ENCODE peak calls at places on chromosomes 1 and 21, in seven cellular contexts. I is astrocyte of the spinal cord, C is GM20000, J is prostate gland, X is endothelial cell of umbilical vein, L is cardiac muscle cell, K is GM12864. Z is an unnamed sample.

GRCh38 chr1:92410706-92411105 is 76.0 kb downstream of the GFI1 start:
- DNase-seq in L (no peak), X (no peak), C (no peak), K (no peak), J (no peak), I (no peak), Z (no peak)

GRCh38 chr1:204314209-204314892 is 45.4 kb downstream of the PLEKHA6 start:
- DNase-seq in L (no peak), K (no peak), J (no peak), I (no peak), C (no peak), X (no peak), Z (peak; percentile 86)

GRCh38 chr1:209831615-209832014 is 3.8 kb downstream of the UTP25 start:
- DNase-seq in X (no peak), K (no peak), I (no peak), J (no peak), L (no peak), C (no peak), Z (no peak)

GRCh38 chr1:221087919-221088318 is 208.7 kb downstream of the HLX start:
- DNase-seq in J (no peak), K (no peak), L (no peak), C (no peak), I (peak; percentile 5), X (no peak), Z (no peak)

GRCh38 chr21:44958471-44959191 is 18.8 kb downstream of the SLX9 start:
- DNase-seq in L (no peak), X (peak; percentile 95), K (no peak), I (peak; percentile 91), J (no peak), C (no peak), Z (no peak)

GRCh38 chr1:212346586-212346985 is 61.4 kb downstream of the PPP2R5A start:
- DNase-seq in K (no peak), L (no peak), C (no peak), I (no peak), J (no peak), X (no peak), Z (no peak)

GRCh38 chr1:44524180-44524579 is 119.1 kb downstream of the RNF220 start:
- DNase-seq in L (no peak), I (no peak), X (no peak), C (no peak), J (no peak), K (no peak), Z (no peak)

GRCh38 chr1:224377676-224378006 is 21.0 kb downstream of the CNIH4 start:
- DNase-seq in C (peak; percentile 70), L (no peak), K (peak; percentile 24), I (peak; percentile 55), X (no peak), J (no peak), Z (peak; percentile 86)

GRCh38 chr1:172698224-172698623 is 39.3 kb downstream of the FASLG start:
- DNase-seq in K (no peak), J (no peak), X (no peak), L (no peak), C (no peak), I (no peak), Z (peak; percentile 25)

GRCh38 chr1:154833841-154834240 is 36.2 kb downstream of the KCNN3 start:
- DNase-seq in C (no peak), J (no peak), K (no peak), X (peak; percentile 76), I (no peak), L (no peak), Z (no peak)

GRCh38 chr1:116360435-116361173 is 12.4 kb upstream of the ATP1A1 start:
- DNase-seq in I (no peak), J (no peak), K (no peak), L (no peak), C (peak; percentile 22), X (peak; percentile 65), Z (peak; percentile 8)

GRCh38 chr1:118077331-118078055 is 107.5 kb downstream of the SPAG17 start:
- DNase-seq in I (peak; percentile 41), C (no peak), L (peak; percentile 30), K (no peak), J (no peak), X (peak; percentile 27), Z (peak; percentile 23)

GRCh38 chr1:145689922-145690321 is 17.2 kb downstream of the PDZK1 start:
- DNase-seq in X (no peak), L (no peak), I (no peak), K (no peak), C (no peak), J (no peak), Z (no peak)

GRCh38 chr1:203463469-203464062 is 12.0 kb upstream of the PRELP start:
- DNase-seq in I (no peak), K (no peak), J (no peak), X (no peak), L (no peak), C (no peak), Z (no peak)

GRCh38 chr1:15765495-15766194 is 7.0 kb downstream of the FBLIM1 start:
- DNase-seq in J (no peak), C (no peak), X (no peak), K (no peak), L (no peak), I (peak; percentile 88), Z (peak; percentile 45)

GRCh38 chr1:237759371-237759770 is 131.4 kb downstream of the ZP4 start:
- DNase-seq in L (no peak), J (no peak), K (no peak), X (no peak), I (no peak), C (no peak), Z (no peak)
- TF ChIP-seq CTCF in L (no peak), J (no peak), K (no peak), X (no peak), I (no peak), C (no peak), Z (no peak)

GRCh38 chr1:26864610-26865480 is 1.9 kb downstream of the SFN start:
- DNase-seq in C (peak; percentile 94), K (peak; percentile 90), I (peak; percentile 99), J (peak; percentile 97), L (peak; percentile 98), X (peak; percentile 99), Z (peak; percentile 97)

GRCh38 chr1:26861286-26861701 is 1.7 kb upstream of the SFN start:
- DNase-seq in K (no peak), I (peak; percentile 47), C (no peak), X (no peak), L (no peak), J (no peak), Z (no peak)

GRCh38 chr1:26863677-26864060 is 720 bp downstream of the SFN start:
- DNase-seq in I (no peak), J (no peak), L (no peak), K (no peak), C (no peak), X (no peak), Z (no peak)

GRCh38 chr1:26861889-26862371 is 1.0 kb upstream of the SFN start:
- DNase-seq in L (no peak), J (no peak), I (no peak), X (no peak), K (no peak), C (no peak), Z (no peak)

DNA sequence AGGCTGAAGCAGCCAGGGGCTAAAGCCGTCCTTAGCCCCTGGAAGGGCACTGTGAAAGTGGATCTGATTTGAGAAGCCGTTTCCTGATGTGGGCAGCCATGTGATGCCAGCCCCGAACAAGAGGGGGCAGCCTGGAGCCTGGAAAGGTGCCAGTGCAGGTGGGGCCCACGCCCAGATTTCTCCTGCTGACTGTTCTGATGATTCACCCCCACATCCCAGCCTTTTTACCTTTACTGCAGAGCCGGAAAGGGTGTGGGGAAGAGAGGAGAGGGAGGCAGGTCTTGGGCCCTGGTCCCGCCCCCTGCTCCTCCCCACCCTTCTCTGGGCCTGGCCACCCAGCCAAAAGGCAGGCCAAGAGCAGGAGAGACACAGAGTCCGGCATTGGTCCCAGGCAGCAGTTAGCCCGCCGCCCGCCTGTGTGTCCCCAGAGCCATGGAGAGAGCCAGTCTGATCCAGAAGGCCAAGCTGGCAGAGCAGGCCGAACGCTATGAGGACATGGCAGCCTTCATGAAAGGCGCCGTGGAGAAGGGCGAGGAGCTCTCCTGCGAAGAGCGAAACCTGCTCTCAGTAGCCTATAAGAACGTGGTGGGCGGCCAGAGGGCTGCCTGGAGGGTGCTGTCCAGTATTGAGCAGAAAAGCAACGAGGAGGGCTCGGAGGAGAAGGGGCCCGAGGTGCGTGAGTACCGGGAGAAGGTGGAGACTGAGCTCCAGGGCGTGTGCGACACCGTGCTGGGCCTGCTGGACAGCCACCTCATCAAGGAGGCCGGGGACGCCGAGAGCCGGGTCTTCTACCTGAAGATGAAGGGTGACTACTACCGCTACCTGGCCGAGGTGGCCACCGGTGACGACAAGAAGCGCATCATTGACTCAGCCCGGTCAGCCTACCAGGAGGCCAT is at the start of gene SFN:
- DNase-seq in L (no peak), K (no peak), I (no peak), C (peak; percentile 51), X (no peak), J (peak; percentile 94), Z (peak; percentile 77)
- TF ChIP-seq CTCF in L (peak; percentile 20), K (peak; percentile 77), I (peak; percentile 30), C (peak; percentile 30), X (peak; percentile 14), J (no peak), Z (peak; percentile 79)

DNA sequence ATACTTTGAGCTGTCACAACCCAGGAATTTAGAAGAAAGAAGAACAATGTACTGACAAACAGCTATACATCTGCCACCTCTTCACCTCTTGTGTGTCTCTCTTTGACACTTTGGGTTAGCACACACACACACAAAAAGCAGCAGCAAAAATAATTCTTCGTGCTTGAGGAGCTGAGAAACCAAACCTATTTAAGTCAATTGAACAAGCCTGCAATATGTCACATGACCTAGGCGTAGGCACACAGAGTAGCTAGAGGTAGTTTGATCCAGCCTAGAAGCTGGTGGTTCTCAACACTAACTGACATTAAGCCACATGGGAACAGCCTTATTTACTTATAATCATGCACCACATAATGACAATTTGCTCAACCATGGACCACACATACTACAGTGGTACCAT is 32.3 kb downstream of the RRAGC start:
- DNase-seq in L (no peak), I (no peak), K (no peak), J (no peak), X (no peak), C (no peak), Z (no peak)
- TF ChIP-seq CTCF in L (no peak), I (no peak), K (no peak), J (no peak), X (no peak), C (no peak), Z (no peak)

DNA sequence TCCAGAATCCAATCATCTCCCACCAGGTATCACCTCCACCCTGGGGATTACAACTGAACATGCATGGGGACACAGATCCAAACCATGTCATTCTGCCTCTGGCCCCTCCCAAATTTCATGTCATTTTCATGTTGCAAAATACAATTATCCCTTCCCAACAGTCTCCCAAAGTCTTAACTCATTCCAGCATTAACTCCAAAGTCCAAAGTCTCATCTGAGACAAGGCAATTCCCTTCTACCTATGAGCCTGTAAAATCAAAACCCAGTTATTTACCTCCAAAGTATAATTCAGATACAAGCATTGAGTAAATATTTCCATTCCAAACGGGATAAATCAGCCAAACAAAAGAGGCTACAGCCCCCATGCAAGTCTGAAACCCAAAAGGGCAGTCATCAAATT is 73.1 kb downstream of the USH2A start:
- DNase-seq in J (no peak), L (no peak), K (no peak), I (no peak), X (no peak), C (no peak), Z (no peak)
- TF ChIP-seq CTCF in J (no peak), L (no peak), K (no peak), I (no peak), X (no peak), C (no peak), Z (no peak)

DNA sequence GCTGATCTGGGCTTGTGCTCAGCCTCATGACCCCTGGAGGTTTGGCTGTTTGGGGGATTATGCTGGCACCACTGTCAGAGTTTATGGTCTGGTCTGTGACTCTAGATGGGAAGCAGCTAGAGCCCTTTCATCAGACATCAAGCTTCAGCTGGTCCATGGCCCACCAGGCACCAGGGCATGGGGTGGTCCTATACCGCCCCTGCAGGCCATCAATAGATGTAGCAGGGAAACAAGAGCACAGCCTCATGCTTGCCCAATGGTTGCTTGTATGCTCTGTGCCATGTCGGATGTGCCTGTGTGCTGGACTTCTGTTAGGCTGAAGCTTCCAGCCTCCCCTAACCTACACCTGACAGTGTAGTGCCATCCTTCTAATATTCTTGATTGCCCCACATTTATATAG is 71.1 kb upstream of the CD34 start:
- DNase-seq in X (peak; percentile 25), J (no peak), I (no peak), C (peak; percentile 44), K (no peak), L (peak; percentile 50), Z (peak; percentile 22)
- TF ChIP-seq CTCF in X (peak; percentile 60), J (no peak), I (peak; percentile 67), C (peak; percentile 22), K (peak; percentile 82), L (peak; percentile 52), Z (peak; percentile 64)